ENCODE peak calls at places on chromosomes 11 and 22, in ten cellular contexts. F is K562, G is IMR-90, B is neural progenitor cell, I is mesendoderm, X is SK-N-SH, Z is H9, E is fibroblast of lung, T is neuronal stem cell, M is H1. J is an unnamed sample.

GRCh38 chr11:10561947-10562346 is 6.5 kb downstream of the LYVE1 start:
- DNase-seq in F (no peak), G (no peak), B (no peak), I (no peak), X (no peak), Z (no peak), E (no peak), T (no peak), M (no peak), J (no peak)

GRCh38 chr11:86180860-86181259 is 63.7 kb upstream of the EED start:
- DNase-seq in F (no peak), G (no peak), B (no peak), I (no peak), X (no peak), Z (no peak), E (no peak), T (no peak), M (no peak), J (no peak)

GRCh38 chr11:74989269-74989655 is 529 bp downstream of the NEU3 start:
- DNase-seq in F (peak), G (peak), B (peak), I (no peak), X (peak), Z (no peak), E (peak), T (no peak), M (no peak), J (no peak)

GRCh38 chr11:3723014-3723708 is 52.0 kb upstream of the CHRNA10 start:
- DNase-seq in F (no peak), G (peak), B (no peak), I (no peak), X (no peak), Z (no peak), E (peak), T (no peak), M (no peak), J (no peak)

GRCh38 chr11:86151188-86152005 is 82.5 kb upstream of the PICALM start:
- DNase-seq in F (peak), G (peak), B (peak), I (peak), X (no peak), Z (no peak), E (peak), T (no peak), M (no peak), J (peak)

GRCh38 chr11:115168229-115168671 is 336.0 kb downstream of the CADM1 start:
- DNase-seq in F (no peak), G (no peak), B (no peak), I (no peak), X (peak), Z (no peak), E (peak), T (no peak), M (no peak), J (no peak)

GRCh38 chr11:103609117-103610066 is 427.0 kb upstream of the DDI1 start:
- DNase-seq in F (no peak), G (peak), B (no peak), I (peak), X (no peak), Z (peak), E (peak), T (no peak), M (no peak), J (peak)

GRCh38 chr11:326842-327580 is 6.4 kb upstream of the IFITM3 start:
- DNase-seq in F (peak), G (peak), B (no peak), I (no peak), X (peak), Z (no peak), E (peak), T (no peak), M (no peak), J (no peak)

GRCh38 chr11:12248330-12248729 is 129.0 kb upstream of the PARVA start:
- DNase-seq in F (no peak), G (peak), B (peak), I (no peak), X (peak), Z (no peak), E (peak), T (no peak), M (no peak), J (peak)

GRCh38 chr11:64654958-64655541 is 64.0 kb downstream of the SLC22A12 start:
- DNase-seq in F (no peak), G (no peak), B (no peak), I (no peak), X (no peak), Z (no peak), E (no peak), T (no peak), M (no peak), J (no peak)

GRCh38 chr22:49767355-49768062 is 60.2 kb downstream of the BRD1 start:
- DNase-seq in F (peak), G (peak), B (peak), I (peak), X (peak), Z (peak), E (peak), T (peak), M (peak), J (peak)

GRCh38 chr11:19727246-19727645 is 14.6 kb downstream of the NAV2 start:
- DNase-seq in F (no peak), G (peak), B (no peak), I (no peak), X (peak), Z (no peak), E (peak), T (no peak), M (no peak), J (no peak)

GRCh38 chr11:74321487-74322188 is 10.2 kb upstream of the P4HA3 start:
- DNase-seq in F (peak), G (peak), B (peak), I (peak), X (peak), Z (no peak), E (peak), T (no peak), M (no peak), J (no peak)

GRCh38 chr11:65204646-65205601 is 23.2 kb downstream of the CAPN1 start:
- DNase-seq in F (peak), G (peak), B (peak), I (peak), X (peak), Z (peak), E (peak), T (peak), M (no peak), J (peak)

GRCh38 chr11:133814588-133814987 is 30.7 kb downstream of the SPATA19 start:
- DNase-seq in F (no peak), G (no peak), B (no peak), I (peak), X (peak), Z (no peak), E (no peak), T (no peak), M (no peak), J (no peak)
- H3K4me2 ChIP-seq in F (no peak), G (no peak), B (no peak), I (no peak), X (no peak), Z (no peak), E (no peak), T (no peak), M (no peak), J (no peak)

GRCh38 chr11:130313383-130314183 is 1.1 kb downstream of the ZBTB44 start:
- DNase-seq in F (peak), G (peak), B (no peak), I (peak), X (no peak), Z (no peak), E (no peak), T (no peak), M (no peak), J (no peak)

GRCh38 chr11:130314749-130315285 is at the start of gene ZBTB44:
- DNase-seq in F (peak), G (peak), B (peak), I (peak), X (peak), Z (peak), E (peak), T (peak), M (no peak), J (peak)

GRCh38 chr11:130315354-130315970 is 745 bp upstream of the ZBTB44 start:
- DNase-seq in F (no peak), G (no peak), B (peak), I (peak), X (peak), Z (peak), E (no peak), T (no peak), M (no peak), J (no peak)

GRCh38 chr11:130312046-130312445 is 2.7 kb downstream of the ZBTB44 start:
- DNase-seq in F (no peak), G (no peak), B (no peak), I (no peak), X (no peak), Z (no peak), E (no peak), T (no peak), M (no peak), J (no peak)

DNA sequence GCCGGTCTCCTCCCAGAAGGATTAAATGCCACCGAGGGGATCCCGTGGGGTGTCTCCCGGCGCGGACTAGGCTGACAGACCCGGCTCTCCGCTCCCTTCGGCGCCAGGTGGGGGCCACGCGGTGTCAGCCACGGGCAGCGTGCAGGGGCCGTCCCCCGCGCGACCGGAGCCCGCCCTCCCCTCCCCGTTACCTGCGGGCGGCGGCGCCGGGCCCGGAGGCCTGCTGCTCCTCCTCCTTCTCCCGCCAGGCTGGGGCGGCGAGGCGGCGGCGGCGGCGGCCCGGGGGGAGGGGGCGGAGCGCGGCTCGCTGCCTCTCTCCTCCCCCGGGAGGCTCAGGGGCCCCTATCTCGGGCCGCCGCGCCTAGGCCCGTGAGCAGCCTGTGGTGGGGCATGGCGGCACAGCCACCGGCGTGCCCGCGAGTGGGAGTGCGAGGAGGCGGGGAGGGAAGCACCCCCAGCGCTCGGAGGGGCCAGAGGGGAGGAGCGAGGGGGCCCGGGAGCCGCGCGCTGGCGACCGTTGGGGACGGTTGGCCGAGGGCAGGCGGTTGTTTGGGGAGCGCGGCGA is 451 bp downstream of the ZBTB44 start:
- DNase-seq in F (peak), G (peak), B (peak), I (no peak), X (peak), Z (peak), E (peak), T (no peak), M (no peak), J (peak)
- H3K4me2 ChIP-seq in F (peak), G (peak), B (peak), I (peak), X (peak), Z (peak), E (peak), T (peak), M (peak), J (peak)

DNA sequence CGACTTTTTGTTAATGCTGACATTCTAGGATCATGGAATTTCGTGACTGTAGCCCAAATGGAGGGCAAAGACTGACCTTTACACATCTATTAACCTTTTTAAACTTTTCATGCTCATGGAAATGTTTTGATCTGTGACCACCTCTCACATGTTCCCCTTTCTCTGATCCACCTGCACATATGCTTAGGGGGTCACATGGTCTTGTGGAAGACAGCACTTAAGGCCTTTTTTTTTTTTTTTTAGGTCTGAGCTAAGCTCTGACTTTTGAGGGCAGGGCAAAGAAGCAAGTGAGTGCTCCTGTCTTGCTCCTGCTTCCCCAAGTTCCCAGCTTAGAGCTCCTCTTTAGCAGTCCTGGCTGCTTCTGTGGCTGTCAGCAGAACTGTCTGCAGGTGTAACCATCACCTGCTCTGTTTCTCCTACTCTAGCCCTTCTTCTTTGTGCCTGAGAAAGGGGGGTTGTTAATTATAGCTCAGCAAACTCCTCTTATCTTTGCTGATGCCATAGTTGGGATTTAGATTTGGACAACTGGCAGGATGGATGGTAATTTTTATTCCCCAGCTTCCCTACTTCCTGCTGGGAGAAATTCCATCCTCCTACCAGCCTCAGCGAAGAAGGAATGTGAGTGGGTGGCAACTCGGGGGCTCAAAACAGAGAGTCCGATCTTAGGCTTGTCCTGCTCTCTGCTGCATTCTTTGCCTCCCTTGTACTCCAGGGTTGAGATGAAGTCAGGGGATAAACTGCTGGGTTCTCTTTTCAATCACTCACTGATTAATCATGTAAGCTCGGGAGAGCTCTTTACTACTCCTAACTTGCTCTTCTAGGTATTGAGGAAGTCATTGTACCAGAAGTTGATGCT is 64.4 kb downstream of the GRAMD1B start:
- DNase-seq in F (no peak), G (peak), B (peak), I (peak), X (no peak), Z (no peak), E (peak), T (peak), M (no peak), J (no peak)
- H3K4me2 ChIP-seq in F (no peak), G (peak), B (peak), I (no peak), X (peak), Z (no peak), E (no peak), T (peak), M (peak), J (no peak)

GRCh38 chr11:82896183-82896582 is 4.0 kb downstream of the PRCP start:
- DNase-seq in F (no peak), G (no peak), B (no peak), I (no peak), X (no peak), Z (no peak), E (no peak), T (no peak), M (no peak), J (no peak)

GRCh38 chr11:82899191-82899820 is 924 bp downstream of the PRCP start:
- DNase-seq in F (peak), G (no peak), B (no peak), I (peak), X (no peak), Z (no peak), E (no peak), T (no peak), M (no peak), J (no peak)

GRCh38 chr11:82892611-82893169 is 7.5 kb downstream of the PRCP start:
- DNase-seq in F (no peak), G (no peak), B (no peak), I (no peak), X (no peak), Z (no peak), E (no peak), T (no peak), M (no peak), J (no peak)

GRCh38 chr11:82898242-82898641 is 2.0 kb downstream of the PRCP start:
- DNase-seq in F (no peak), G (no peak), B (no peak), I (no peak), X (no peak), Z (no peak), E (no peak), T (no peak), M (no peak), J (no peak)

GRCh38 chr11:82895437-82896091 is 4.7 kb downstream of the PRCP start:
- DNase-seq in F (no peak), G (no peak), B (no peak), I (no peak), X (no peak), Z (no peak), E (no peak), T (no peak), M (no peak), J (no peak)
- H3K4me2 ChIP-seq in F (no peak), G (no peak), B (no peak), I (no peak), X (no peak), Z (no peak), E (no peak), T (no peak), M (no peak), J (no peak)

GRCh38 chr11:134015541-134015940 is 53.3 kb upstream of the JAM3 start:
- DNase-seq in F (no peak), G (no peak), B (no peak), I (no peak), X (no peak), Z (no peak), E (no peak), T (no peak), M (no peak), J (no peak)

GRCh38 chr11:134014502-134014901 is 54.4 kb upstream of the JAM3 start:
- DNase-seq in F (peak), G (no peak), B (peak), I (peak), X (peak), Z (peak), E (peak), T (no peak), M (no peak), J (no peak)

GRCh38 chr11:134020598-134020997 is 48.3 kb upstream of the JAM3 start:
- DNase-seq in F (no peak), G (no peak), B (no peak), I (no peak), X (no peak), Z (no peak), E (no peak), T (no peak), M (no peak), J (no peak)

GRCh38 chr11:134019500-134019899 is 49.4 kb upstream of the JAM3 start:
- DNase-seq in F (no peak), G (no peak), B (no peak), I (no peak), X (no peak), Z (no peak), E (no peak), T (no peak), M (no peak), J (no peak)

GRCh38 chr11:134017773-134018430 is 51.0 kb upstream of the JAM3 start:
- DNase-seq in F (no peak), G (no peak), B (no peak), I (no peak), X (no peak), Z (no peak), E (no peak), T (no peak), M (no peak), J (no peak)
- H3K4me2 ChIP-seq in F (no peak), G (no peak), B (no peak), I (no peak), X (no peak), Z (no peak), E (no peak), T (no peak), M (no peak), J (no peak)

DNA sequence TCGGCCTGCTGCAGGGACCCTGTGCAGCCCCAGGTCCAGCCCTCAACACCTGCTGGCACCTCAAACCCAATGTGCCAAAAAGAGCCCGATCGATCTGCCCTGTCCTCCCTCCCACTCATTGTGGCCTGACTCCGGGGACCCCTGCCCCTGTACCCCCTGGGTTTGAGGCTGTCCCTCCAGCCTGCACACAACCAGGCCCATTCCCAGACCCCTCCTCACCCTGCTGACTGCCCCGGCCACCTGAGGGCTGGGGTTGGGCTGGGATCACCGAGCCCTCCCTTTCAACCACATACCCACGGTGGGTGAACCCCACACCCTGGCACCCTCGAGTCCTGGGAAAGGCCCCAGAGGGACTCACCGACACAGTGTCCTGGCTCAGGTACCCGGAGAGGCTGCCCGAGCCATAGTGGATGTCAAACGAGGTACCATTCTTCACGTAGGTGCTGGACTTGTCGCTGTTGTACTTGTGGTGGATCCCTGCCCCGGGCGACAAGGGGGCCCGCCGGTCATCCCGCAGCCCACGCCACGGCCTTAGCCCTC is 5.0 kb downstream of the CTSD start:
- DNase-seq in F (no peak), G (no peak), B (no peak), I (no peak), X (no peak), Z (no peak), E (no peak), T (no peak), M (no peak), J (no peak)
- H3K4me2 ChIP-seq in F (no peak), G (no peak), B (no peak), I (no peak), X (no peak), Z (no peak), E (no peak), T (no peak), M (no peak), J (no peak)

J was measured in PC-9.